ENCODE peak calls at places on chromosome 14, in six cellular contexts. T, P, S, L, N and V are unnamed samples.

GRCh38 chr14:34554540-34555250 is 15.2 kb upstream of the EAPP start:
- DNase-seq in S (peak; percentile 25), P (no peak), T (peak; percentile 52), L (no peak), N (peak; percentile 64), V (peak; percentile 37)

GRCh38 chr14:103084021-103084919 is at the start of gene LBHD2:
- DNase-seq in T (no peak), N (no peak), S (no peak), P (peak; percentile 73), L (no peak), V (no peak)

GRCh38 chr14:67519406-67519805 is 13.7 kb upstream of the PLEKHH1 start:
- DNase-seq in S (no peak), T (no peak), L (no peak), P (no peak), N (no peak), V (no peak)

GRCh38 chr14:34496679-34497513 is 34.9 kb upstream of the SPTSSA start:
- DNase-seq in L (peak; percentile 74), T (peak; percentile 98), S (no peak), N (peak; percentile 97), P (peak; percentile 87), V (peak; percentile 91)

GRCh38 chr14:71089974-71090373 is 182.7 kb downstream of the PCNX1 start:
- DNase-seq in N (no peak), L (no peak), T (no peak), S (no peak), P (no peak), V (no peak)

GRCh38 chr14:72685456-72685855 is 208.4 kb downstream of the DPF3 start:
- DNase-seq in N (no peak), S (no peak), L (no peak), T (no peak), P (no peak), V (no peak)

GRCh38 chr14:28157887-28158791 is 608.4 kb upstream of the FOXG1 start:
- DNase-seq in S (no peak), T (no peak), L (no peak), N (peak; percentile 50), P (peak; percentile 57), V (no peak)

GRCh38 chr14:96083667-96084320 is 44.6 kb downstream of the C14orf132 start:
- DNase-seq in T (peak; percentile 85), P (no peak), L (no peak), S (peak; percentile 87), N (peak; percentile 29), V (peak; percentile 39)

GRCh38 chr14:69246331-69246730 is 13.6 kb upstream of the GALNT16 start:
- DNase-seq in N (no peak), T (no peak), L (no peak), P (no peak), S (no peak), V (no peak)

GRCh38 chr14:96349286-96350075 is 13.7 kb downstream of the ATG2B start:
- DNase-seq in T (no peak), L (no peak), S (no peak), P (no peak), N (no peak), V (no peak)

GRCh38 chr14:89367449-89368120 is 49.4 kb downstream of the FOXN3 start:
- DNase-seq in L (no peak), N (no peak), P (no peak), S (no peak), T (no peak), V (no peak)

GRCh38 chr14:64536488-64537245 is 3.9 kb upstream of the HSPA2 start:
- DNase-seq in T (no peak), S (no peak), P (no peak), N (no peak), L (no peak), V (no peak)

GRCh38 chr14:99729991-99730875 is 46.1 kb downstream of the CYP46A1 start:
- DNase-seq in L (peak; percentile 68), T (peak; percentile 76), S (peak; percentile 87), P (peak; percentile 87), N (peak; percentile 85), V (no peak)

GRCh38 chr14:77094672-77095284 is 3.3 kb upstream of the CIPC start:
- DNase-seq in S (peak; percentile 76), P (peak; percentile 76), N (peak; percentile 84), T (peak; percentile 98), L (peak; percentile 86), V (no peak)

GRCh38 chr14:33647385-33647786 is 303.5 kb downstream of the EGLN3 start:
- DNase-seq in N (no peak), P (no peak), S (no peak), L (no peak), T (peak; percentile 96), V (peak; percentile 84)

GRCh38 chr14:68143341-68143807 is 323.8 kb downstream of the RAD51B start:
- DNase-seq in T (peak; percentile 28), S (no peak), L (peak; percentile 61), P (peak; percentile 78), N (peak; percentile 93), V (no peak)

GRCh38 chr14:55151601-55152000 is 22.5 kb downstream of the LGALS3 start:
- DNase-seq in S (no peak), N (no peak), T (no peak), L (no peak), P (no peak), V (no peak)

GRCh38 chr14:73744874-73745529 is 30.8 kb upstream of the PNMA1 start:
- DNase-seq in T (peak; percentile 91), L (peak; percentile 89), S (peak; percentile 77), P (peak; percentile 69), N (peak; percentile 70), V (no peak)

GRCh38 chr14:90666571-90666970 is 149.7 kb downstream of the TTC7B start:
- DNase-seq in N (no peak), L (no peak), T (peak; percentile 24), P (no peak), S (no peak), V (no peak)

GRCh38 chr14:90664911-90665695 is 151.1 kb downstream of the TTC7B start:
- DNase-seq in T (no peak), P (no peak), S (no peak), N (no peak), L (no peak), V (no peak)

GRCh38 chr14:90660865-90661570 is 155.2 kb downstream of the TTC7B start:
- DNase-seq in P (no peak), T (no peak), N (no peak), S (peak; percentile 87), L (peak; percentile 86), V (no peak)

GRCh38 chr14:90661881-90662280 is 154.3 kb downstream of the TTC7B start:
- DNase-seq in L (no peak), N (no peak), P (no peak), S (peak; percentile 72), T (no peak), V (no peak)

GRCh38 chr14:90663680-90664079 is 152.6 kb downstream of the TTC7B start:
- DNase-seq in N (no peak), P (no peak), S (no peak), L (no peak), T (no peak), V (no peak)
- H3K27ac ChIP-seq in N (peak overlapping the region; percentile 82), P (no peak overlapping the region), S (no peak overlapping the region), L (no peak overlapping the region), T (no peak overlapping the region), V (no peak overlapping the region)

GRCh38 chr14:23513466-23514008 is 38.0 kb downstream of the ZFHX2 start:
- DNase-seq in L (no peak), P (no peak), T (no peak), N (no peak), S (no peak), V (no peak)

GRCh38 chr14:23513005-23513412 is 38.6 kb downstream of the ZFHX2 start:
- DNase-seq in S (no peak), P (no peak), L (no peak), T (no peak), N (peak; percentile 74), V (no peak)

GRCh38 chr14:23512156-23512555 is 39.4 kb downstream of the ZFHX2 start:
- DNase-seq in L (no peak), S (no peak), N (no peak), P (no peak), T (no peak), V (no peak)

GRCh38 chr14:23517650-23518329 is 33.8 kb downstream of the ZFHX2 start:
- DNase-seq in S (no peak), N (no peak), P (no peak), T (no peak), L (no peak), V (no peak)

GRCh38 chr14:23514009-23514962 is 37.3 kb downstream of the ZFHX2 start:
- DNase-seq in T (no peak), N (peak; percentile 72), L (no peak), S (no peak), P (no peak), V (no peak)
- H3K27ac ChIP-seq in T (no peak overlapping the region), N (no peak overlapping the region), L (no peak overlapping the region), S (no peak overlapping the region), P (no peak overlapping the region), V (no peak overlapping the region)

GRCh38 chr14:94003397-94003796 is 6.3 kb downstream of the CCDC197 start:
- DNase-seq in L (no peak), T (no peak), P (no peak), N (no peak), S (no peak), V (no peak)
- H3K27ac ChIP-seq in L (no peak overlapping the region), T (no peak overlapping the region), P (no peak overlapping the region), N (no peak overlapping the region), S (no peak overlapping the region), V (no peak overlapping the region)

GRCh38 chr14:65704850-65705249 is 292.3 kb downstream of the FUT8 start:
- DNase-seq in N (no peak), L (no peak), P (no peak), T (no peak), S (no peak), V (no peak)
- H3K27ac ChIP-seq in N (no peak overlapping the region), L (no peak overlapping the region), P (no peak overlapping the region), T (no peak overlapping the region), S (no peak overlapping the region), V (no peak overlapping the region)

GRCh38 chr14:105488781-105489606 is 2.1 kb upstream of the TEDC1 start:
- DNase-seq in P (no peak), L (no peak), N (no peak), T (no peak), S (no peak), V (no peak)
- H3K27ac ChIP-seq in P (no peak overlapping the region), L (peak overlapping the region; percentile 99), N (peak overlapping the region; percentile 91), T (peak overlapping the region; percentile 72), S (peak overlapping the region; percentile 91), V (no peak overlapping the region)